ENCODE peak calls at places on chromosome 17, in seven cellular contexts. A is Kasumi-1, Q is lung, F is pons, S is fibroblast of pulmonary artery, V is omental fat pad, C is GOT3. D is an unnamed sample.

GRCh38 chr17:18115517-18115916 is 7.0 kb downstream of the MYO15A start:
- DNase-seq in A (no peak), Q (no peak), F (no peak), S (no peak), V (no peak), C (no peak), D (no peak)

GRCh38 chr17:64319531-64319930 is 56.5 kb upstream of the TEX2 start:
- DNase-seq in A (no peak), Q (no peak), F (no peak), S (no peak), V (no peak), C (no peak), D (no peak)

GRCh38 chr17:19706791-19707727 is 9.3 kb downstream of the SLC47A2 start:
- DNase-seq in A (no peak), Q (no peak), F (no peak), S (no peak), V (no peak), C (no peak), D (no peak)

GRCh38 chr17:7589891-7590611 is at the start of gene SOX15:
- DNase-seq in A (no peak), Q (no peak), F (no peak), S (no peak), V (no peak), C (no peak), D (peak; percentile 66)

GRCh38 chr17:7549401-7550055 is 670 bp downstream of the TNFSF12 start:
- DNase-seq in A (no peak), Q (peak; percentile 39), F (no peak), S (no peak), V (no peak), C (no peak), D (no peak)

GRCh38 chr17:8557176-8557806 is 73.2 kb downstream of the MYH10 start:
- DNase-seq in A (no peak), Q (peak; percentile 42), F (no peak), S (peak; percentile 14), V (no peak), C (no peak), D (no peak)

GRCh38 chr17:230371-230770 is 48.9 kb upstream of the DOC2B start:
- DNase-seq in A (no peak), Q (no peak), F (no peak), S (no peak), V (no peak), C (no peak), D (no peak)

GRCh38 chr17:76697702-76698465 is 12.9 kb downstream of the MXRA7 start:
- DNase-seq in A (no peak), Q (no peak), F (no peak), S (peak; percentile 63), V (no peak), C (no peak), D (no peak)

GRCh38 chr17:1275962-1276736 is 3.3 kb upstream of the TRARG1 start:
- DNase-seq in A (peak; percentile 28), Q (peak; percentile 55), F (peak; percentile 26), S (peak; percentile 47), V (peak; percentile 70), C (no peak), D (peak; percentile 21)

GRCh38 chr17:77320046-77320445 is 179.3 kb downstream of the SEC14L1 start:
- DNase-seq in A (peak; percentile 61), Q (no peak), F (no peak), S (peak; percentile 89), V (no peak), C (no peak), D (no peak)

GRCh38 chr17:50842506-50843149 is 7.2 kb downstream of the WFIKKN2 start:
- DNase-seq in A (no peak), Q (no peak), F (no peak), S (no peak), V (no peak), C (no peak), D (no peak)

GRCh38 chr17:74442291-74442669 is 10.4 kb downstream of the GPRC5C start:
- DNase-seq in A (no peak), Q (no peak), F (no peak), S (no peak), V (no peak), C (no peak), D (no peak)

GRCh38 chr17:40942553-40942952 is 5.1 kb upstream of the KRT23 start:
- DNase-seq in A (no peak), Q (no peak), F (no peak), S (no peak), V (no peak), C (no peak), D (no peak)

GRCh38 chr17:45131616-45132301 is 556 bp downstream of the PLCD3 start:
- DNase-seq in A (peak; percentile 5), Q (no peak), F (no peak), S (no peak), V (no peak), C (no peak), D (peak; percentile 17)

GRCh38 chr17:50588391-50589111 is 28.0 kb downstream of the CACNA1G start:
- DNase-seq in A (no peak), Q (no peak), F (no peak), S (no peak), V (no peak), C (no peak), D (no peak)

GRCh38 chr17:1485748-1486376 is 6.6 kb downstream of the MYO1C start:
- DNase-seq in A (no peak), Q (peak; percentile 62), F (no peak), S (peak; percentile 61), V (peak; percentile 66), C (no peak), D (peak; percentile 40)

GRCh38 chr17:19410875-19411291 is at the start of gene RNF112:
- DNase-seq in A (no peak), Q (no peak), F (peak; percentile 38), S (peak; percentile 52), V (no peak), C (no peak), D (peak; percentile 27)

GRCh38 chr17:75822119-75822799 is 21.9 kb downstream of the UNC13D start:
- DNase-seq in A (peak; percentile 51), Q (peak; percentile 52), F (no peak), S (no peak), V (no peak), C (no peak), D (no peak)

GRCh38 chr17:15463363-15463762 is 4.1 kb downstream of the CDRT4 start:
- DNase-seq in A (no peak), Q (peak; percentile 42), F (peak; percentile 37), S (peak; percentile 68), V (no peak), C (no peak), D (no peak)

GRCh38 chr17:45376606-45377005 is 56.1 kb downstream of the ARHGAP27 start:
- DNase-seq in A (no peak), Q (no peak), F (no peak), S (no peak), V (no peak), C (no peak), D (no peak)

GRCh38 chr17:64061157-64061898 is 40.9 kb upstream of the ICAM2 start:
- DNase-seq in A (no peak), Q (no peak), F (no peak), S (peak; percentile 75), V (no peak), C (no peak), D (no peak)

GRCh38 chr17:50420419-50421112 is 5.5 kb upstream of the ACSF2 start:
- DNase-seq in A (no peak), Q (no peak), F (no peak), S (peak; percentile 48), V (no peak), C (no peak), D (no peak)

GRCh38 chr17:7846063-7846735 is 8.7 kb upstream of the TMEM88 start:
- DNase-seq in A (no peak), Q (no peak), F (no peak), S (no peak), V (no peak), C (no peak), D (no peak)